ENCODE peak calls at places on chromosomes 5 and 9, in four cellular contexts. One of them, this sample, is unnamed.

GRCh38 chr5:9847631-9848030 is 217.5 kb upstream of the TAS2R1 start:
- DNase-seq in A549: no peak
- DNase-seq in GM12878: no peak
- DNase-seq in K562: no peak
- DNase-seq in this sample: no peak

GRCh38 chr9:35771079-35771441 is 17.0 kb upstream of the MSMP start:
- DNase-seq in A549: no peak
- DNase-seq in GM12878: no peak
- DNase-seq in K562: no peak
- DNase-seq in this sample: no peak

GRCh38 chr5:176714067-176714466 is 66.8 kb downstream of the TSPAN17 start:
- DNase-seq in A549: no peak
- DNase-seq in GM12878: no peak
- DNase-seq in K562: no peak
- DNase-seq in this sample: no peak

GRCh38 chr9:133532937-133533668 is 1.4 kb upstream of the ADAMTSL2 start:
- DNase-seq in A549: peak
- DNase-seq in GM12878: peak
- DNase-seq in K562: peak
- DNase-seq in this sample: peak

GRCh38 chr9:120890415-120891254 is 13.6 kb upstream of the PHF19 start:
- DNase-seq in A549: no peak
- DNase-seq in GM12878: no peak
- DNase-seq in K562: no peak
- DNase-seq in this sample: no peak

GRCh38 chr5:23840083-23840482 is 332.7 kb downstream of the PRDM9 start:
- DNase-seq in A549: no peak
- DNase-seq in GM12878: no peak
- DNase-seq in K562: no peak
- DNase-seq in this sample: no peak

GRCh38 chr5:137714494-137714893 is 21.4 kb downstream of the KLHL3 start:
- DNase-seq in A549: no peak
- DNase-seq in GM12878: no peak
- DNase-seq in K562: no peak
- DNase-seq in this sample: no peak

GRCh38 chr5:134506054-134507039 is 19.1 kb upstream of the JADE2 start:
- DNase-seq in A549: peak
- DNase-seq in GM12878: no peak
- DNase-seq in K562: peak
- DNase-seq in this sample: no peak

GRCh38 chr5:96110289-96110688 is 148.6 kb upstream of the ELL2 start:
- DNase-seq in A549: no peak
- DNase-seq in GM12878: no peak
- DNase-seq in K562: no peak
- DNase-seq in this sample: no peak

GRCh38 chr9:136297016-136297691 is 6.7 kb downstream of the CCDC187 start:
- DNase-seq in A549: no peak
- DNase-seq in GM12878: no peak
- DNase-seq in K562: no peak
- DNase-seq in this sample: no peak

GRCh38 chr9:84940294-84940693 is 270.8 kb downstream of the NTRK2 start:
- DNase-seq in A549: no peak
- DNase-seq in GM12878: no peak
- DNase-seq in K562: no peak
- DNase-seq in this sample: no peak

GRCh38 chr5:118611332-118611945 is 376.9 kb downstream of the DTWD2 start:
- DNase-seq in A549: peak
- DNase-seq in GM12878: no peak
- DNase-seq in K562: peak
- DNase-seq in this sample: peak

GRCh38 chr5:56829137-56829536 is 13.8 kb downstream of the MAP3K1 start:
- DNase-seq in A549: no peak
- DNase-seq in GM12878: no peak
- DNase-seq in K562: no peak
- DNase-seq in this sample: peak

GRCh38 chr5:134432174-134432573 is 20.5 kb upstream of the CDKN2AIPNL start:
- DNase-seq in A549: no peak
- DNase-seq in GM12878: no peak
- DNase-seq in K562: no peak
- DNase-seq in this sample: no peak

GRCh38 chr9:38022203-38022602 is 46.8 kb downstream of the SHB start:
- DNase-seq in A549: no peak
- DNase-seq in GM12878: no peak
- DNase-seq in K562: no peak
- DNase-seq in this sample: no peak

GRCh38 chr5:128799945-128800344 is 165.3 kb upstream of the SLC27A6 start:
- DNase-seq in A549: no peak
- DNase-seq in GM12878: no peak
- DNase-seq in K562: no peak
- DNase-seq in this sample: no peak

GRCh38 chr9:805151-805550 is 36.3 kb upstream of the DMRT1 start:
- DNase-seq in A549: no peak
- DNase-seq in GM12878: no peak
- DNase-seq in K562: no peak
- DNase-seq in this sample: no peak

GRCh38 chr5:35138232-35138631 is 90.5 kb upstream of the AGXT2 start:
- DNase-seq in A549: no peak
- DNase-seq in GM12878: no peak
- DNase-seq in K562: no peak
- DNase-seq in this sample: peak

GRCh38 chr9:130770679-130771442 is 64.2 kb upstream of the ABL1 start:
- DNase-seq in A549: peak
- DNase-seq in GM12878: no peak
- DNase-seq in K562: peak
- DNase-seq in this sample: peak

DNA sequence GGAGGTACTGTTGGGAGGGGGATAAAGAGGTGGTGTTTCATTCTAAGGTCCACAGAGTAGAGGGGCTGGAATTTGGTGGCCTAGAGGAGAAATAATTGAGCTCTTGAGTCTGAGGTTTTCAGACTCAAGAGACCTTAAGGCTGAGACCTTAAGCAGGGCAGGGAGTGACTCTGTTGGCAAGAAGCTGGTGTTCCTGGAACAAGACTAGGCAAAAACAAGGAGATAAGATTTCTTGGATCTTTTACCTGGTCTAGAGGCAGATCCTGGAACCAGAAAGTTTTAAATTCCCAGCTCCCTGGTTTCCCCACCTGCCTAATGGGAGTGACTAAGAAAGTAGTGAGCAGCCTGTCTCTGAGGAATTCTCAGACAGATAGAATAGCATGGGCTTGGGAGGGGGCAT is 4.1 kb upstream of the CCL21 start:
- DNase-seq in A549: no peak
- DNase-seq in GM12878: no peak
- DNase-seq in K562: no peak
- DNase-seq in this sample: no peak
- TF ChIP-seq ELK1 in A549: no peak
- TF ChIP-seq ELK1 in GM12878: no peak
- TF ChIP-seq ELK1 in K562: no peak
- TF ChIP-seq ELK1 in this sample: no peak

GRCh38 chr9:4592886-4593285 is 69.2 kb upstream of the PLPP6 start:
- DNase-seq in A549: no peak
- DNase-seq in GM12878: no peak
- DNase-seq in K562: no peak
- DNase-seq in this sample: no peak
- TF ChIP-seq ELK1 in A549: no peak
- TF ChIP-seq ELK1 in GM12878: no peak
- TF ChIP-seq ELK1 in K562: no peak
- TF ChIP-seq ELK1 in this sample: no peak

DNA sequence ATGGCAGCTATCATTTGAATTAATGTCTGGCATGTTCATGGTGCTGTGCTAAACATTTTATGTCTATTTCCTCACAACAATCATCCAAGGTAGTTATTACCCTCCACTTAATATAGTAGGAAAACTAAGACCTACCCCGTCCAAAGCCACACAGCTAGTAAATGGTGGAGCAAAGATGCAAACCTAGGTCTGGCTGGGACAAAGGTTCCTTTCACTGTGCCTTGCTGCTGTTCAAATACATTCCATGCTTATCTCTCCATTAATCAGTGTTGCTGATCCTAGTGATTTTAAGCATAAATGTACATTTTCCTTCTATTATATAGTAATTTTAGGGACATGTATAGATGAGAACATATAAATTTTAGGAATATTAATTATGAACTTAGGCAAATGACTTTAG is 38.7 kb downstream of the CCDC125 start:
- DNase-seq in A549: no peak
- DNase-seq in GM12878: no peak
- DNase-seq in K562: no peak
- DNase-seq in this sample: no peak
- TF ChIP-seq ELK1 in A549: no peak
- TF ChIP-seq ELK1 in GM12878: no peak
- TF ChIP-seq ELK1 in K562: no peak
- TF ChIP-seq ELK1 in this sample: no peak

GRCh38 chr9:105466898-105467455 is 19.1 kb downstream of the FSD1L start:
- DNase-seq in A549: no peak
- DNase-seq in GM12878: no peak
- DNase-seq in K562: no peak
- DNase-seq in this sample: peak
- TF ChIP-seq ELK1 in A549: no peak
- TF ChIP-seq ELK1 in GM12878: no peak
- TF ChIP-seq ELK1 in K562: no peak
- TF ChIP-seq ELK1 in this sample: no peak

GRCh38 chr9:14051459-14051858 is 262.5 kb downstream of the NFIB start:
- DNase-seq in A549: no peak
- DNase-seq in GM12878: no peak
- DNase-seq in K562: no peak
- DNase-seq in this sample: no peak

GRCh38 chr9:14052346-14052745 is 261.6 kb downstream of the NFIB start:
- DNase-seq in A549: no peak
- DNase-seq in GM12878: no peak
- DNase-seq in K562: no peak
- DNase-seq in this sample: no peak

GRCh38 chr9:14057347-14058077 is 256.4 kb downstream of the NFIB start:
- DNase-seq in A549: no peak
- DNase-seq in GM12878: no peak
- DNase-seq in K562: no peak
- DNase-seq in this sample: no peak

GRCh38 chr9:14058078-14058688 is 255.8 kb downstream of the NFIB start:
- DNase-seq in A549: no peak
- DNase-seq in GM12878: no peak
- DNase-seq in K562: no peak
- DNase-seq in this sample: no peak

GRCh38 chr9:14056235-14056930 is 257.6 kb downstream of the NFIB start:
- DNase-seq in A549: no peak
- DNase-seq in GM12878: no peak
- DNase-seq in K562: no peak
- DNase-seq in this sample: no peak
- TF ChIP-seq ELK1 in A549: no peak
- TF ChIP-seq ELK1 in GM12878: no peak
- TF ChIP-seq ELK1 in K562: no peak
- TF ChIP-seq ELK1 in this sample: no peak

GRCh38 chr9:128149951-128150593 is 819 bp downstream of the LCN2 start:
- DNase-seq in A549: no peak
- DNase-seq in GM12878: no peak
- DNase-seq in K562: peak
- DNase-seq in this sample: no peak
- TF ChIP-seq ELK1 in A549: no peak
- TF ChIP-seq ELK1 in GM12878: no peak
- TF ChIP-seq ELK1 in K562: no peak
- TF ChIP-seq ELK1 in this sample: no peak